ENCODE peak calls at places on chromosomes 7 and 10, in six cellular contexts. One of them, this sample, is unnamed.
A peak's percentile ranks its signal among the peaks of the same experiment; 100 is the strongest.

GRCh38 chr7:133050200-133050995 is 31.5 kb downstream of the CHCHD3 start:
- DNase-seq in NCI-H187: no peak
- DNase-seq in epithelial cell of esophagus: no peak
- DNase-seq in activated CD8-positive, alpha-beta memory T cell treated with anti-CD3 and anti-CD28 coated beads, Interleukin-2, amount 50 U/mL, for 48 hours: no peak
- DNase-seq in COR-L47: no peak
- DNase-seq in heart left ventricle: no peak
- DNase-seq in this sample: no peak

GRCh38 chr7:1611708-1612241 is 41.9 kb upstream of the PSMG3 start:
- DNase-seq in NCI-H187: no peak
- DNase-seq in epithelial cell of esophagus: peak; percentile 6
- DNase-seq in activated CD8-positive, alpha-beta memory T cell treated with anti-CD3 and anti-CD28 coated beads, Interleukin-2, amount 50 U/mL, for 48 hours: no peak
- DNase-seq in COR-L47: no peak
- DNase-seq in heart left ventricle: no peak
- DNase-seq in this sample: no peak

GRCh38 chr10:46220187-46220586 is 66.6 kb upstream of the ANTXRL start:
- DNase-seq in NCI-H187: no peak
- DNase-seq in epithelial cell of esophagus: no peak
- DNase-seq in activated CD8-positive, alpha-beta memory T cell treated with anti-CD3 and anti-CD28 coated beads, Interleukin-2, amount 50 U/mL, for 48 hours: peak; percentile 42
- DNase-seq in COR-L47: no peak
- DNase-seq in heart left ventricle: no peak
- DNase-seq in this sample: peak; percentile 27

GRCh38 chr7:152856351-152856750 is 96.8 kb downstream of the ACTR3B start:
- DNase-seq in NCI-H187: no peak
- DNase-seq in epithelial cell of esophagus: no peak
- DNase-seq in activated CD8-positive, alpha-beta memory T cell treated with anti-CD3 and anti-CD28 coated beads, Interleukin-2, amount 50 U/mL, for 48 hours: no peak
- DNase-seq in COR-L47: no peak
- DNase-seq in heart left ventricle: no peak
- DNase-seq in this sample: no peak

GRCh38 chr10:74991435-74991834 is 120.0 kb upstream of the SAMD8 start:
- DNase-seq in NCI-H187: no peak
- DNase-seq in epithelial cell of esophagus: peak; percentile 57
- DNase-seq in activated CD8-positive, alpha-beta memory T cell treated with anti-CD3 and anti-CD28 coated beads, Interleukin-2, amount 50 U/mL, for 48 hours: no peak
- DNase-seq in COR-L47: no peak
- DNase-seq in heart left ventricle: no peak
- DNase-seq in this sample: no peak

GRCh38 chr7:80681272-80681885 is 42.9 kb downstream of the CD36 start:
- DNase-seq in NCI-H187: no peak
- DNase-seq in epithelial cell of esophagus: peak; percentile 55
- DNase-seq in activated CD8-positive, alpha-beta memory T cell treated with anti-CD3 and anti-CD28 coated beads, Interleukin-2, amount 50 U/mL, for 48 hours: no peak
- DNase-seq in COR-L47: peak; percentile 13
- DNase-seq in heart left ventricle: no peak
- DNase-seq in this sample: no peak

GRCh38 chr10:6788191-6788590 is 208.1 kb upstream of the PRKCQ start:
- DNase-seq in NCI-H187: no peak
- DNase-seq in epithelial cell of esophagus: no peak
- DNase-seq in activated CD8-positive, alpha-beta memory T cell treated with anti-CD3 and anti-CD28 coated beads, Interleukin-2, amount 50 U/mL, for 48 hours: no peak
- DNase-seq in COR-L47: no peak
- DNase-seq in heart left ventricle: no peak
- DNase-seq in this sample: no peak

GRCh38 chr10:100612601-100613595 is 77.2 kb downstream of the HIF1AN start:
- DNase-seq in NCI-H187: no peak
- DNase-seq in epithelial cell of esophagus: no peak
- DNase-seq in activated CD8-positive, alpha-beta memory T cell treated with anti-CD3 and anti-CD28 coated beads, Interleukin-2, amount 50 U/mL, for 48 hours: peak; percentile 33
- DNase-seq in COR-L47: no peak
- DNase-seq in heart left ventricle: no peak
- DNase-seq in this sample: peak; percentile 63

GRCh38 chr10:79434816-79435215 is 10.6 kb downstream of the ZCCHC24 start:
- DNase-seq in NCI-H187: no peak
- DNase-seq in epithelial cell of esophagus: peak; percentile 32
- DNase-seq in activated CD8-positive, alpha-beta memory T cell treated with anti-CD3 and anti-CD28 coated beads, Interleukin-2, amount 50 U/mL, for 48 hours: no peak
- DNase-seq in COR-L47: no peak
- DNase-seq in heart left ventricle: no peak
- DNase-seq in this sample: peak; percentile 69

GRCh38 chr7:45972629-45973312 is 51.7 kb upstream of the IGFBP3 start:
- DNase-seq in NCI-H187: no peak
- DNase-seq in epithelial cell of esophagus: no peak
- DNase-seq in activated CD8-positive, alpha-beta memory T cell treated with anti-CD3 and anti-CD28 coated beads, Interleukin-2, amount 50 U/mL, for 48 hours: no peak
- DNase-seq in COR-L47: no peak
- DNase-seq in heart left ventricle: no peak
- DNase-seq in this sample: no peak

GRCh38 chr7:157691521-157692155 is 354.8 kb downstream of the DNAJB6 start:
- DNase-seq in NCI-H187: no peak
- DNase-seq in epithelial cell of esophagus: no peak
- DNase-seq in activated CD8-positive, alpha-beta memory T cell treated with anti-CD3 and anti-CD28 coated beads, Interleukin-2, amount 50 U/mL, for 48 hours: peak; percentile 52
- DNase-seq in COR-L47: no peak
- DNase-seq in heart left ventricle: peak; percentile 24
- DNase-seq in this sample: peak; percentile 58

GRCh38 chr10:93458821-93459257 is 23.3 kb downstream of the MYOF start:
- DNase-seq in NCI-H187: no peak
- DNase-seq in epithelial cell of esophagus: peak; percentile 97
- DNase-seq in activated CD8-positive, alpha-beta memory T cell treated with anti-CD3 and anti-CD28 coated beads, Interleukin-2, amount 50 U/mL, for 48 hours: no peak
- DNase-seq in COR-L47: no peak
- DNase-seq in heart left ventricle: peak; percentile 66
- DNase-seq in this sample: peak; percentile 80

GRCh38 chr7:123004931-123005330 is 9.4 kb upstream of the TAS2R16 start:
- DNase-seq in NCI-H187: no peak
- DNase-seq in epithelial cell of esophagus: peak; percentile 1
- DNase-seq in activated CD8-positive, alpha-beta memory T cell treated with anti-CD3 and anti-CD28 coated beads, Interleukin-2, amount 50 U/mL, for 48 hours: no peak
- DNase-seq in COR-L47: no peak
- DNase-seq in heart left ventricle: no peak
- DNase-seq in this sample: no peak

GRCh38 chr10:32237644-32238345 is 109.2 kb downstream of the EPC1 start:
- DNase-seq in NCI-H187: no peak
- DNase-seq in epithelial cell of esophagus: peak; percentile 61
- DNase-seq in activated CD8-positive, alpha-beta memory T cell treated with anti-CD3 and anti-CD28 coated beads, Interleukin-2, amount 50 U/mL, for 48 hours: no peak
- DNase-seq in COR-L47: no peak
- DNase-seq in heart left ventricle: no peak
- DNase-seq in this sample: no peak

GRCh38 chr7:70660154-70660818 is 471.7 kb upstream of the GALNT17 start:
- DNase-seq in NCI-H187: no peak
- DNase-seq in epithelial cell of esophagus: no peak
- DNase-seq in activated CD8-positive, alpha-beta memory T cell treated with anti-CD3 and anti-CD28 coated beads, Interleukin-2, amount 50 U/mL, for 48 hours: no peak
- DNase-seq in COR-L47: no peak
- DNase-seq in heart left ventricle: no peak
- DNase-seq in this sample: no peak

GRCh38 chr10:88853155-88853554 is 1.5 kb upstream of the ANKRD22 start:
- DNase-seq in NCI-H187: no peak
- DNase-seq in epithelial cell of esophagus: no peak
- DNase-seq in activated CD8-positive, alpha-beta memory T cell treated with anti-CD3 and anti-CD28 coated beads, Interleukin-2, amount 50 U/mL, for 48 hours: no peak
- DNase-seq in COR-L47: no peak
- DNase-seq in heart left ventricle: no peak
- DNase-seq in this sample: no peak

GRCh38 chr7:107596881-107597581 is 17.0 kb downstream of the BCAP29 start:
- DNase-seq in NCI-H187: no peak
- DNase-seq in epithelial cell of esophagus: no peak
- DNase-seq in activated CD8-positive, alpha-beta memory T cell treated with anti-CD3 and anti-CD28 coated beads, Interleukin-2, amount 50 U/mL, for 48 hours: no peak
- DNase-seq in COR-L47: no peak
- DNase-seq in heart left ventricle: no peak
- DNase-seq in this sample: no peak

GRCh38 chr7:28447071-28447470 is 34.8 kb downstream of the CREB5 start:
- DNase-seq in NCI-H187: no peak
- DNase-seq in epithelial cell of esophagus: no peak
- DNase-seq in activated CD8-positive, alpha-beta memory T cell treated with anti-CD3 and anti-CD28 coated beads, Interleukin-2, amount 50 U/mL, for 48 hours: no peak
- DNase-seq in COR-L47: no peak
- DNase-seq in heart left ventricle: no peak
- DNase-seq in this sample: no peak

GRCh38 chr7:137508437-137509175 is 165.1 kb upstream of the PTN start:
- DNase-seq in NCI-H187: no peak
- DNase-seq in epithelial cell of esophagus: peak; percentile 76
- DNase-seq in activated CD8-positive, alpha-beta memory T cell treated with anti-CD3 and anti-CD28 coated beads, Interleukin-2, amount 50 U/mL, for 48 hours: no peak
- DNase-seq in COR-L47: no peak
- DNase-seq in heart left ventricle: no peak
- DNase-seq in this sample: no peak

GRCh38 chr7:122702872-122703510 is at the start of gene RNF148:
- DNase-seq in NCI-H187: no peak
- DNase-seq in epithelial cell of esophagus: no peak
- DNase-seq in activated CD8-positive, alpha-beta memory T cell treated with anti-CD3 and anti-CD28 coated beads, Interleukin-2, amount 50 U/mL, for 48 hours: no peak
- DNase-seq in COR-L47: no peak
- DNase-seq in heart left ventricle: no peak
- DNase-seq in this sample: no peak

GRCh38 chr10:86391986-86392722 is 25.6 kb upstream of the GRID1 start:
- DNase-seq in NCI-H187: no peak
- DNase-seq in epithelial cell of esophagus: no peak
- DNase-seq in activated CD8-positive, alpha-beta memory T cell treated with anti-CD3 and anti-CD28 coated beads, Interleukin-2, amount 50 U/mL, for 48 hours: no peak
- DNase-seq in COR-L47: no peak
- DNase-seq in heart left ventricle: no peak
- DNase-seq in this sample: no peak

GRCh38 chr10:114437456-114438292 is 33.4 kb upstream of the AFAP1L2 start:
- DNase-seq in NCI-H187: no peak
- DNase-seq in epithelial cell of esophagus: peak; percentile 43
- DNase-seq in activated CD8-positive, alpha-beta memory T cell treated with anti-CD3 and anti-CD28 coated beads, Interleukin-2, amount 50 U/mL, for 48 hours: no peak
- DNase-seq in COR-L47: no peak
- DNase-seq in heart left ventricle: no peak
- DNase-seq in this sample: no peak

GRCh38 chr10:101001225-101002035 is 1.8 kb downstream of the LZTS2 start:
- DNase-seq in NCI-H187: no peak
- DNase-seq in epithelial cell of esophagus: peak; percentile 61
- DNase-seq in activated CD8-positive, alpha-beta memory T cell treated with anti-CD3 and anti-CD28 coated beads, Interleukin-2, amount 50 U/mL, for 48 hours: no peak
- DNase-seq in COR-L47: no peak
- DNase-seq in heart left ventricle: peak; percentile 95
- DNase-seq in this sample: peak; percentile 93

GRCh38 chr7:41655470-41655869 is 47.4 kb downstream of the INHBA start:
- DNase-seq in NCI-H187: no peak
- DNase-seq in epithelial cell of esophagus: no peak
- DNase-seq in activated CD8-positive, alpha-beta memory T cell treated with anti-CD3 and anti-CD28 coated beads, Interleukin-2, amount 50 U/mL, for 48 hours: no peak
- DNase-seq in COR-L47: no peak
- DNase-seq in heart left ventricle: no peak
- DNase-seq in this sample: no peak

GRCh38 chr7:72244826-72245398 is 167.2 kb downstream of the CALN1 start:
- DNase-seq in NCI-H187: no peak
- DNase-seq in epithelial cell of esophagus: no peak
- DNase-seq in activated CD8-positive, alpha-beta memory T cell treated with anti-CD3 and anti-CD28 coated beads, Interleukin-2, amount 50 U/mL, for 48 hours: no peak
- DNase-seq in COR-L47: no peak
- DNase-seq in heart left ventricle: no peak
- DNase-seq in this sample: no peak

GRCh38 chr10:77869626-77870420 is 56.7 kb downstream of the DLG5 start:
- DNase-seq in NCI-H187: no peak
- DNase-seq in epithelial cell of esophagus: no peak
- DNase-seq in activated CD8-positive, alpha-beta memory T cell treated with anti-CD3 and anti-CD28 coated beads, Interleukin-2, amount 50 U/mL, for 48 hours: no peak
- DNase-seq in COR-L47: no peak
- DNase-seq in heart left ventricle: no peak
- DNase-seq in this sample: no peak

GRCh38 chr7:1508277-1508758 is 4.1 kb upstream of the INTS1 start:
- DNase-seq in NCI-H187: no peak
- DNase-seq in epithelial cell of esophagus: no peak
- DNase-seq in activated CD8-positive, alpha-beta memory T cell treated with anti-CD3 and anti-CD28 coated beads, Interleukin-2, amount 50 U/mL, for 48 hours: no peak
- DNase-seq in COR-L47: no peak
- DNase-seq in heart left ventricle: no peak
- DNase-seq in this sample: no peak

GRCh38 chr7:25014735-25015134 is 34.8 kb upstream of the OSBPL3 start:
- DNase-seq in NCI-H187: no peak
- DNase-seq in epithelial cell of esophagus: peak; percentile 78
- DNase-seq in activated CD8-positive, alpha-beta memory T cell treated with anti-CD3 and anti-CD28 coated beads, Interleukin-2, amount 50 U/mL, for 48 hours: no peak
- DNase-seq in COR-L47: no peak
- DNase-seq in heart left ventricle: no peak
- DNase-seq in this sample: no peak